ENCODE peak calls at places on chromosome 2, in six cellular contexts. G is HuH-7; Q is AG08396; D is activated T-helper 1 cell treated with Interleukin-2 at 50 U/mL for 16 hours; C is EL; P is activated CD8-positive, alpha-beta T cell treated with anti-CD3 and anti-CD28 coated beads for 36 hours. N is an unnamed sample.

GRCh38 chr2:207514451-207514850 is 15.3 kb upstream of the CREB1 start:
- DNase-seq in G (no peak), C (no peak), Q (no peak), P (no peak), D (no peak), N (no peak)

GRCh38 chr2:42971947-42972736 is 179.8 kb upstream of the HAAO start:
- DNase-seq in C (no peak), G (no peak), P (no peak), Q (no peak), D (no peak), N (no peak)

GRCh38 chr2:100142393-100142792 is at the start of gene AFF3:
- DNase-seq in P (peak; percentile 86), Q (no peak), C (no peak), G (no peak), D (peak; percentile 2), N (no peak)

GRCh38 chr2:62236499-62236898 is 40.6 kb downstream of the B3GNT2 start:
- DNase-seq in P (no peak), G (no peak), C (no peak), D (no peak), Q (no peak), N (no peak)

GRCh38 chr2:162103443-162104009 is 29.5 kb upstream of the DPP4 start:
- DNase-seq in Q (no peak), D (no peak), G (no peak), P (no peak), C (no peak), N (no peak)

GRCh38 chr2:215698566-215698965 is 262.7 kb upstream of the FN1 start:
- DNase-seq in D (no peak), C (peak; percentile 98), P (no peak), Q (peak; percentile 72), G (no peak), N (no peak)

GRCh38 chr2:96136123-96136720 is 2.1 kb downstream of the ASTL start:
- DNase-seq in P (no peak), G (no peak), C (no peak), D (no peak), Q (no peak), N (no peak)

GRCh38 chr2:20536619-20537422 is 89.9 kb downstream of the RHOB start:
- DNase-seq in C (no peak), G (no peak), Q (no peak), D (no peak), P (no peak), N (no peak)

GRCh38 chr2:68426885-68427579 is 40.1 kb downstream of the FBXO48 start:
- DNase-seq in C (peak; percentile 56), P (no peak), D (no peak), G (no peak), Q (peak; percentile 21), N (no peak)

GRCh38 chr2:217393585-217394032 is 533.7 kb upstream of the TNP1 start:
- DNase-seq in G (no peak), C (peak; percentile 88), Q (peak; percentile 78), D (no peak), P (no peak), N (no peak)

GRCh38 chr2:145027073-145027459 is 507.1 kb upstream of the ZEB2 start:
- DNase-seq in Q (no peak), D (no peak), C (peak; percentile 87), P (no peak), G (no peak), N (no peak)

GRCh38 chr2:9738718-9739496 is 104.4 kb upstream of the TAF1B start:
- DNase-seq in C (no peak), D (no peak), G (no peak), P (peak; percentile 26), Q (no peak), N (no peak)

GRCh38 chr2:157657858-157658257 is 29.2 kb upstream of the ACVR1C start:
- DNase-seq in C (no peak), P (no peak), Q (no peak), D (no peak), G (no peak), N (no peak)

GRCh38 chr2:15058015-15058414 is 425.5 kb downstream of the LRATD1 start:
- DNase-seq in C (peak; percentile 12), P (peak; percentile 33), D (no peak), G (peak; percentile 11), Q (no peak), N (peak; percentile 16)

GRCh38 chr2:215707608-215708007 is 271.7 kb upstream of the FN1 start:
- DNase-seq in G (no peak), D (no peak), P (no peak), Q (no peak), C (no peak), N (no peak)

GRCh38 chr2:233480490-233481202 is 85.9 kb downstream of the USP40 start:
- DNase-seq in D (no peak), G (no peak), P (no peak), Q (peak; percentile 24), C (no peak), N (peak; percentile 36)

GRCh38 chr2:223576873-223577272 is 25.3 kb downstream of the SCG2 start:
- DNase-seq in Q (peak; percentile 49), P (no peak), G (no peak), C (peak; percentile 98), D (no peak), N (no peak)

GRCh38 chr2:230872968-230873669 is 8.4 kb downstream of the ITM2C start:
- DNase-seq in C (no peak), D (no peak), G (no peak), P (peak; percentile 34), Q (no peak), N (no peak)

GRCh38 chr2:211455225-211455841 is 898.9 kb downstream of the CPS1 start:
- DNase-seq in D (no peak), Q (peak; percentile 38), C (peak; percentile 37), P (peak; percentile 22), G (peak; percentile 17), N (peak; percentile 37)

GRCh38 chr2:187879491-187879890 is 325.3 kb upstream of the TFPI start:
- DNase-seq in G (no peak), Q (no peak), C (no peak), P (no peak), D (no peak), N (no peak)

GRCh38 chr2:17592731-17593409 is 52.4 kb downstream of the VSNL1 start:
- DNase-seq in D (no peak), C (no peak), P (no peak), G (no peak), Q (no peak), N (no peak)

GRCh38 chr2:128554151-128554769 is 235.6 kb upstream of the HS6ST1 start:
- DNase-seq in P (no peak), C (no peak), D (no peak), Q (no peak), G (no peak), N (no peak)

GRCh38 chr2:215410932-215411285 is 25.0 kb downstream of the FN1 start:
- DNase-seq in G (no peak), Q (peak; percentile 61), P (no peak), D (no peak), C (peak; percentile 94), N (no peak)